ENCODE peak calls at places on chromosomes 6 and 20, in seven cellular contexts. One of them, this sample, is unnamed.
A peak's percentile ranks its signal among the peaks of the same experiment; 100 is the strongest.

GRCh38 chr6:73585566-73586415 is 65.0 kb upstream of the EEF1A1 start:
- DNase-seq in AG10803: peak; percentile 77
- DNase-seq in choroid plexus epithelial cell: peak; percentile 91
- DNase-seq in glutamatergic neuron: no peak
- DNase-seq in fibroblast of villous mesenchyme: peak; percentile 97
- DNase-seq in esophagus squamous epithelium: no peak
- DNase-seq in tibial artery: no peak
- DNase-seq in this sample: no peak

GRCh38 chr20:51156796-51157119 is 133.9 kb upstream of the KCNG1 start:
- DNase-seq in glutamatergic neuron: no peak
- DNase-seq in tibial artery: no peak
- DNase-seq in fibroblast of villous mesenchyme: no peak
- DNase-seq in choroid plexus epithelial cell: peak; percentile 36
- DNase-seq in esophagus squamous epithelium: no peak
- DNase-seq in AG10803: peak; percentile 5
- DNase-seq in this sample: no peak

GRCh38 chr6:138403324-138403800 is 661 bp upstream of the HEBP2 start:
- DNase-seq in esophagus squamous epithelium: no peak
- DNase-seq in glutamatergic neuron: peak; percentile 62
- DNase-seq in choroid plexus epithelial cell: peak; percentile 18
- DNase-seq in AG10803: no peak
- DNase-seq in tibial artery: peak; percentile 74
- DNase-seq in fibroblast of villous mesenchyme: peak; percentile 32
- DNase-seq in this sample: peak; percentile 54

GRCh38 chr6:39902136-39902535 is 32.1 kb downstream of the MOCS1 start:
- DNase-seq in esophagus squamous epithelium: no peak
- DNase-seq in fibroblast of villous mesenchyme: no peak
- DNase-seq in tibial artery: peak; percentile 41
- DNase-seq in glutamatergic neuron: no peak
- DNase-seq in choroid plexus epithelial cell: no peak
- DNase-seq in AG10803: no peak
- DNase-seq in this sample: no peak

GRCh38 chr20:11431613-11432012 is 486.1 kb upstream of the BTBD3 start:
- DNase-seq in AG10803: peak; percentile 85
- DNase-seq in tibial artery: no peak
- DNase-seq in esophagus squamous epithelium: no peak
- DNase-seq in choroid plexus epithelial cell: peak; percentile 42
- DNase-seq in glutamatergic neuron: no peak
- DNase-seq in fibroblast of villous mesenchyme: peak; percentile 43
- DNase-seq in this sample: no peak

GRCh38 chr20:50535162-50535561 is 25.0 kb downstream of the PTPN1 start:
- DNase-seq in AG10803: no peak
- DNase-seq in glutamatergic neuron: no peak
- DNase-seq in fibroblast of villous mesenchyme: no peak
- DNase-seq in tibial artery: no peak
- DNase-seq in esophagus squamous epithelium: no peak
- DNase-seq in choroid plexus epithelial cell: no peak
- DNase-seq in this sample: no peak

GRCh38 chr6:28488916-28489365 is 26.7 kb downstream of the GPX6 start:
- DNase-seq in choroid plexus epithelial cell: peak; percentile 83
- DNase-seq in AG10803: peak; percentile 73
- DNase-seq in esophagus squamous epithelium: no peak
- DNase-seq in glutamatergic neuron: no peak
- DNase-seq in fibroblast of villous mesenchyme: peak; percentile 71
- DNase-seq in tibial artery: no peak
- DNase-seq in this sample: peak; percentile 61

GRCh38 chr6:16296061-16296670 is 57.8 kb downstream of the GMPR start:
- DNase-seq in fibroblast of villous mesenchyme: no peak
- DNase-seq in choroid plexus epithelial cell: no peak
- DNase-seq in esophagus squamous epithelium: no peak
- DNase-seq in tibial artery: peak; percentile 58
- DNase-seq in AG10803: no peak
- DNase-seq in glutamatergic neuron: no peak
- DNase-seq in this sample: no peak

GRCh38 chr20:25372584-25373336 is 17.9 kb downstream of the ABHD12 start:
- DNase-seq in choroid plexus epithelial cell: peak; percentile 94
- DNase-seq in AG10803: peak; percentile 89
- DNase-seq in tibial artery: no peak
- DNase-seq in fibroblast of villous mesenchyme: peak; percentile 89
- DNase-seq in glutamatergic neuron: no peak
- DNase-seq in esophagus squamous epithelium: no peak
- DNase-seq in this sample: no peak

GRCh38 chr20:53905019-53905847 is 165.2 kb downstream of the BCAS1 start:
- DNase-seq in glutamatergic neuron: no peak
- DNase-seq in choroid plexus epithelial cell: no peak
- DNase-seq in tibial artery: peak; percentile 6
- DNase-seq in esophagus squamous epithelium: no peak
- DNase-seq in AG10803: no peak
- DNase-seq in fibroblast of villous mesenchyme: no peak
- DNase-seq in this sample: no peak

GRCh38 chr6:85360794-85361642 is 88.9 kb upstream of the NT5E start:
- DNase-seq in glutamatergic neuron: no peak
- DNase-seq in esophagus squamous epithelium: no peak
- DNase-seq in tibial artery: no peak
- DNase-seq in choroid plexus epithelial cell: peak; percentile 96
- DNase-seq in fibroblast of villous mesenchyme: peak; percentile 92
- DNase-seq in AG10803: peak; percentile 98
- DNase-seq in this sample: no peak

GRCh38 chr6:127100510-127101140 is 17.8 kb upstream of the RSPO3 start:
- DNase-seq in glutamatergic neuron: no peak
- DNase-seq in tibial artery: no peak
- DNase-seq in AG10803: peak; percentile 52
- DNase-seq in esophagus squamous epithelium: no peak
- DNase-seq in fibroblast of villous mesenchyme: peak; percentile 48
- DNase-seq in choroid plexus epithelial cell: peak; percentile 64
- DNase-seq in this sample: no peak
- TF ChIP-seq CTCF in glutamatergic neuron: peak; percentile 42
- TF ChIP-seq CTCF in tibial artery: peak; percentile 21
- TF ChIP-seq CTCF in AG10803: peak; percentile 69
- TF ChIP-seq CTCF in esophagus squamous epithelium: no peak
- TF ChIP-seq CTCF in fibroblast of villous mesenchyme: peak; percentile 46
- TF ChIP-seq CTCF in choroid plexus epithelial cell: peak; percentile 54
- TF ChIP-seq CTCF in this sample: peak; percentile 19

GRCh38 chr6:29908341-29908662 is 34.0 kb upstream of the HLA-A start:
- DNase-seq in glutamatergic neuron: no peak
- DNase-seq in esophagus squamous epithelium: no peak
- DNase-seq in choroid plexus epithelial cell: no peak
- DNase-seq in tibial artery: no peak
- DNase-seq in fibroblast of villous mesenchyme: no peak
- DNase-seq in AG10803: no peak
- DNase-seq in this sample: no peak
- TF ChIP-seq CTCF in glutamatergic neuron: no peak
- TF ChIP-seq CTCF in esophagus squamous epithelium: no peak
- TF ChIP-seq CTCF in choroid plexus epithelial cell: no peak
- TF ChIP-seq CTCF in tibial artery: no peak
- TF ChIP-seq CTCF in fibroblast of villous mesenchyme: no peak
- TF ChIP-seq CTCF in AG10803: no peak
- TF ChIP-seq CTCF in this sample: no peak

GRCh38 chr6:35879151-35879550 is 41.7 kb downstream of the SRPK1 start:
- DNase-seq in AG10803: no peak
- DNase-seq in tibial artery: no peak
- DNase-seq in glutamatergic neuron: no peak
- DNase-seq in esophagus squamous epithelium: no peak
- DNase-seq in choroid plexus epithelial cell: no peak
- DNase-seq in fibroblast of villous mesenchyme: no peak
- DNase-seq in this sample: no peak
- TF ChIP-seq CTCF in AG10803: no peak
- TF ChIP-seq CTCF in tibial artery: no peak
- TF ChIP-seq CTCF in glutamatergic neuron: no peak
- TF ChIP-seq CTCF in esophagus squamous epithelium: no peak
- TF ChIP-seq CTCF in choroid plexus epithelial cell: no peak
- TF ChIP-seq CTCF in fibroblast of villous mesenchyme: no peak
- TF ChIP-seq CTCF in this sample: no peak

DNA sequence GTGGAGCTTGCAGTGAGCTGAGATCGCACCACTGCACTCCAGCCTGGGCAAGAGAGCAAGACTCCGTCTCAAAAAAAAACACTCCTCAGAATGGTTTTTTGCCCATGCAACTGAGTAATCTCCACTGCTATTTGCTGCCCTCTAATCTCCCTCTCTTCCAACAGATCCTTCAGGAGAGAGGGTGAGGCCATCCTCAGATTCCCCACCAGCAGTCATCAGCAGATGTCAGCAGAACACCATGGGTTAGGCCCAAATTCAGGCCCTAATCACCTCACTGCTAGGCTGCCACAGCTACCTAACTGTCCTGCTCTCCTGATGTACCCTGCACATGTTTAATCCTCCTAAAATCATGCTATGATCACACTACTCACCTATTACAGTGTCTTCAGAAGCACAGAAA is 63.2 kb upstream of the BEND6 start:
- DNase-seq in AG10803: peak; percentile 63
- DNase-seq in esophagus squamous epithelium: no peak
- DNase-seq in choroid plexus epithelial cell: no peak
- DNase-seq in glutamatergic neuron: no peak
- DNase-seq in tibial artery: no peak
- DNase-seq in fibroblast of villous mesenchyme: peak; percentile 43
- DNase-seq in this sample: no peak
- TF ChIP-seq CTCF in AG10803: peak; percentile 40
- TF ChIP-seq CTCF in esophagus squamous epithelium: no peak
- TF ChIP-seq CTCF in choroid plexus epithelial cell: no peak
- TF ChIP-seq CTCF in glutamatergic neuron: no peak
- TF ChIP-seq CTCF in tibial artery: no peak
- TF ChIP-seq CTCF in fibroblast of villous mesenchyme: peak; percentile 21
- TF ChIP-seq CTCF in this sample: no peak

DNA sequence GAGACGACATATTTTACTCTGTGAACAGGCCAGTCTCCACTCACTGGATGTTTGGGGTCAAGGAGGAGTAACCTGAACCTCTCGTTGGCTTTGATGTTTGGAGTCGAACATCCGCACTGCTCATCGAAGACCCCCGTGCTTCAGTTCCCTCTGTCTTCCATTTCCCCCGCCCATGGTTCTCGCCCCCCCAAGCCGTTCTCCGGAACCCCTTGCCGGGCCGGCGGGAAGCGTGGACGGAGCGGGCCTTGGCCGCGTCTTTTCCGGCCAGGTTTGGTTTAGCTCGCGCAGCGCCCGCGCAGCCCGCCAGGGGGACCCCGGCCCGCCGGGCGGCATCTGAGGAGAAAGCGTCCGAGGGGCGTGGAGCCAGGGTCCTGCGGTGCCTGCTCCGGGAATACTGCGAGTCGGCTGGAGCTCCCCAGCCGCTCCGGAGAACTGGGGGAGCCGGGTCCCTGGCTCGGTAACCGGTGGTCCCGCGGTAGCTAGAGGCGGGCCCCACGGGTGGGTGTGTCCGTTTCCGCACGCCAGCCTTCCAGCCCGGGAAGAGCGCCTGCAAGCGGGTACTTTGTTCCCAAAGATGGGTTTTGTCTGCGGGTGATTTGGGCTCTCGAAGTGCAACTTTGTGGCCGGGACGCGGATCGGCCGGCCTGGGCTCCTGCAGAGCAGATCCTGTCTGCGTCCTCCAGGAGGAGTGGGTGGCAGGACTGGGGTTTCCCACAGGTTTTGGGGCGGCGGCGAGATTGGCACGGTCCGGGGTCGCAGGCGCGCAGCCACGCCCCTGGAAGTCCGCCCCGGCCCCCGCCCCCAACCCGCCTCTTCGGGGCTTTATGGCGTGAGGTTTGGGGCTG is 429 bp upstream of the TMEM200A start:
- DNase-seq in AG10803: peak; percentile 63
- DNase-seq in fibroblast of villous mesenchyme: peak; percentile 76
- DNase-seq in tibial artery: no peak
- DNase-seq in glutamatergic neuron: peak; percentile 94
- DNase-seq in esophagus squamous epithelium: no peak
- DNase-seq in choroid plexus epithelial cell: peak; percentile 73
- DNase-seq in this sample: peak; percentile 89
- TF ChIP-seq CTCF in AG10803: peak; percentile 75
- TF ChIP-seq CTCF in fibroblast of villous mesenchyme: peak; percentile 96
- TF ChIP-seq CTCF in tibial artery: peak; percentile 53
- TF ChIP-seq CTCF in glutamatergic neuron: peak; percentile 93
- TF ChIP-seq CTCF in esophagus squamous epithelium: peak; percentile 42
- TF ChIP-seq CTCF in choroid plexus epithelial cell: peak; percentile 71
- TF ChIP-seq CTCF in this sample: peak; percentile 76

GRCh38 chr6:11575408-11576033 is 38.0 kb downstream of the TMEM170B start:
- DNase-seq in tibial artery: no peak
- DNase-seq in esophagus squamous epithelium: no peak
- DNase-seq in choroid plexus epithelial cell: peak; percentile 93
- DNase-seq in fibroblast of villous mesenchyme: peak; percentile 86
- DNase-seq in AG10803: peak; percentile 84
- DNase-seq in glutamatergic neuron: peak; percentile 44
- DNase-seq in this sample: peak; percentile 53
- TF ChIP-seq CTCF in tibial artery: peak; percentile 80
- TF ChIP-seq CTCF in esophagus squamous epithelium: peak; percentile 83
- TF ChIP-seq CTCF in choroid plexus epithelial cell: peak; percentile 99
- TF ChIP-seq CTCF in fibroblast of villous mesenchyme: peak; percentile 97
- TF ChIP-seq CTCF in AG10803: peak; percentile 99
- TF ChIP-seq CTCF in glutamatergic neuron: peak; percentile 79
- TF ChIP-seq CTCF in this sample: peak; percentile 90

GRCh38 chr6:126033696-126034095 is 47.4 kb downstream of the TRMT11 start:
- DNase-seq in glutamatergic neuron: no peak
- DNase-seq in tibial artery: no peak
- DNase-seq in AG10803: peak; percentile 95
- DNase-seq in esophagus squamous epithelium: no peak
- DNase-seq in fibroblast of villous mesenchyme: peak; percentile 95
- DNase-seq in choroid plexus epithelial cell: peak; percentile 97
- DNase-seq in this sample: peak; percentile 10
- TF ChIP-seq CTCF in glutamatergic neuron: peak; percentile 32
- TF ChIP-seq CTCF in tibial artery: peak; percentile 64
- TF ChIP-seq CTCF in AG10803: peak; percentile 94
- TF ChIP-seq CTCF in esophagus squamous epithelium: peak; percentile 42
- TF ChIP-seq CTCF in fibroblast of villous mesenchyme: peak; percentile 78
- TF ChIP-seq CTCF in choroid plexus epithelial cell: peak; percentile 80
- TF ChIP-seq CTCF in this sample: peak; percentile 59

GRCh38 chr6:29974901-29975560 is 32.7 kb downstream of the HLA-A start:
- DNase-seq in fibroblast of villous mesenchyme: no peak
- DNase-seq in tibial artery: no peak
- DNase-seq in AG10803: no peak
- DNase-seq in esophagus squamous epithelium: no peak
- DNase-seq in choroid plexus epithelial cell: no peak
- DNase-seq in glutamatergic neuron: peak; percentile 36
- DNase-seq in this sample: peak; percentile 32

GRCh38 chr6:29976253-29976587 is 33.9 kb downstream of the HLA-A start:
- DNase-seq in AG10803: no peak
- DNase-seq in choroid plexus epithelial cell: no peak
- DNase-seq in esophagus squamous epithelium: no peak
- DNase-seq in glutamatergic neuron: no peak
- DNase-seq in fibroblast of villous mesenchyme: no peak
- DNase-seq in tibial artery: no peak
- DNase-seq in this sample: no peak

GRCh38 chr6:29977425-29977727 is 35.0 kb downstream of the HLA-A start:
- DNase-seq in esophagus squamous epithelium: no peak
- DNase-seq in glutamatergic neuron: no peak
- DNase-seq in choroid plexus epithelial cell: no peak
- DNase-seq in tibial artery: no peak
- DNase-seq in fibroblast of villous mesenchyme: no peak
- DNase-seq in AG10803: no peak
- DNase-seq in this sample: no peak

GRCh38 chr6:29975561-29975907 is 33.2 kb downstream of the HLA-A start:
- DNase-seq in choroid plexus epithelial cell: no peak
- DNase-seq in tibial artery: no peak
- DNase-seq in glutamatergic neuron: peak; percentile 21
- DNase-seq in AG10803: no peak
- DNase-seq in fibroblast of villous mesenchyme: no peak
- DNase-seq in esophagus squamous epithelium: no peak
- DNase-seq in this sample: peak; percentile 31

GRCh38 chr6:29976588-29977424 is 34.5 kb downstream of the HLA-A start:
- DNase-seq in AG10803: peak; percentile 70
- DNase-seq in fibroblast of villous mesenchyme: peak; percentile 79
- DNase-seq in glutamatergic neuron: peak; percentile 74
- DNase-seq in esophagus squamous epithelium: no peak
- DNase-seq in choroid plexus epithelial cell: peak; percentile 71
- DNase-seq in tibial artery: peak; percentile 95
- DNase-seq in this sample: peak; percentile 75
- TF ChIP-seq CTCF in AG10803: peak; percentile 49
- TF ChIP-seq CTCF in fibroblast of villous mesenchyme: peak; percentile 44
- TF ChIP-seq CTCF in glutamatergic neuron: no peak
- TF ChIP-seq CTCF in esophagus squamous epithelium: peak; percentile 36
- TF ChIP-seq CTCF in choroid plexus epithelial cell: peak; percentile 63
- TF ChIP-seq CTCF in tibial artery: peak; percentile 3
- TF ChIP-seq CTCF in this sample: no peak

This sample was measured in nephron progenitor cell.